ENCODE peak calls at places on chromosomes 6 and 20, in nine cellular contexts. One of them, this sample, is unnamed.

GRCh38 chr6:143279385-143279784 is 171.1 kb downstream of the ADAT2 start:
- DNase-seq in NCI-H226: peak
- DNase-seq in ACHN: peak
- DNase-seq in psoas muscle: no peak
- DNase-seq in IMR-90: peak
- DNase-seq in cardiac fibroblast: peak
- DNase-seq in GM23248: peak
- DNase-seq in fibroblast of the conjunctiva: no peak
- DNase-seq in T-helper 22 cell: no peak
- DNase-seq in this sample: peak

GRCh38 chr6:20534295-20534897 is at the start of gene CDKAL1:
- DNase-seq in T-helper 22 cell: peak
- DNase-seq in cardiac fibroblast: peak
- DNase-seq in psoas muscle: peak
- DNase-seq in GM23248: peak
- DNase-seq in IMR-90: peak
- DNase-seq in NCI-H226: peak
- DNase-seq in ACHN: peak
- DNase-seq in fibroblast of the conjunctiva: peak
- DNase-seq in this sample: peak

GRCh38 chr6:37473364-37474095 is 26.2 kb downstream of the CCDC167 start:
- DNase-seq in NCI-H226: peak
- DNase-seq in T-helper 22 cell: no peak
- DNase-seq in psoas muscle: peak
- DNase-seq in IMR-90: peak
- DNase-seq in fibroblast of the conjunctiva: peak
- DNase-seq in ACHN: no peak
- DNase-seq in GM23248: no peak
- DNase-seq in cardiac fibroblast: peak
- DNase-seq in this sample: peak

GRCh38 chr6:43791752-43792422 is 21.9 kb downstream of the VEGFA start:
- DNase-seq in GM23248: no peak
- DNase-seq in ACHN: no peak
- DNase-seq in T-helper 22 cell: no peak
- DNase-seq in cardiac fibroblast: no peak
- DNase-seq in NCI-H226: no peak
- DNase-seq in fibroblast of the conjunctiva: no peak
- DNase-seq in IMR-90: peak
- DNase-seq in psoas muscle: no peak
- DNase-seq in this sample: no peak

GRCh38 chr20:52160805-52161204 is 30.8 kb downstream of the ZFP64 start:
- DNase-seq in ACHN: no peak
- DNase-seq in cardiac fibroblast: no peak
- DNase-seq in T-helper 22 cell: no peak
- DNase-seq in GM23248: no peak
- DNase-seq in IMR-90: no peak
- DNase-seq in psoas muscle: no peak
- DNase-seq in NCI-H226: no peak
- DNase-seq in fibroblast of the conjunctiva: no peak
- DNase-seq in this sample: no peak

GRCh38 chr6:167896648-167897047 is 69.9 kb downstream of the AFDN start:
- DNase-seq in GM23248: no peak
- DNase-seq in ACHN: no peak
- DNase-seq in psoas muscle: no peak
- DNase-seq in T-helper 22 cell: no peak
- DNase-seq in fibroblast of the conjunctiva: no peak
- DNase-seq in cardiac fibroblast: no peak
- DNase-seq in NCI-H226: no peak
- DNase-seq in IMR-90: no peak
- DNase-seq in this sample: no peak

GRCh38 chr6:145809785-145810184 is 4.8 kb downstream of the FBXO30 start:
- DNase-seq in ACHN: no peak
- DNase-seq in cardiac fibroblast: peak
- DNase-seq in NCI-H226: peak
- DNase-seq in T-helper 22 cell: no peak
- DNase-seq in fibroblast of the conjunctiva: no peak
- DNase-seq in GM23248: peak
- DNase-seq in IMR-90: peak
- DNase-seq in psoas muscle: no peak
- DNase-seq in this sample: peak

GRCh38 chr20:17611290-17611539 is 41.3 kb downstream of the DSTN start:
- DNase-seq in psoas muscle: no peak
- DNase-seq in cardiac fibroblast: peak
- DNase-seq in GM23248: no peak
- DNase-seq in ACHN: peak
- DNase-seq in NCI-H226: peak
- DNase-seq in IMR-90: no peak
- DNase-seq in T-helper 22 cell: no peak
- DNase-seq in fibroblast of the conjunctiva: no peak
- DNase-seq in this sample: peak

GRCh38 chr20:18743665-18744440 is 69.7 kb upstream of the SCP2D1 start:
- DNase-seq in T-helper 22 cell: no peak
- DNase-seq in ACHN: no peak
- DNase-seq in fibroblast of the conjunctiva: no peak
- DNase-seq in cardiac fibroblast: no peak
- DNase-seq in psoas muscle: no peak
- DNase-seq in IMR-90: no peak
- DNase-seq in NCI-H226: peak
- DNase-seq in GM23248: no peak
- DNase-seq in this sample: no peak

GRCh38 chr20:41645372-41645771 is 27.2 kb upstream of the CHD6 start:
- DNase-seq in T-helper 22 cell: no peak
- DNase-seq in NCI-H226: no peak
- DNase-seq in ACHN: no peak
- DNase-seq in fibroblast of the conjunctiva: no peak
- DNase-seq in GM23248: no peak
- DNase-seq in cardiac fibroblast: no peak
- DNase-seq in psoas muscle: no peak
- DNase-seq in IMR-90: no peak
- DNase-seq in this sample: no peak